ENCODE peak calls at places on chromosomes 13 and 19, in seven cellular contexts. U is mesendoderm; I is activated CD4-positive, alpha-beta T cell treated with anti-CD3 and anti-CD28 coated beads, Interleukin-2, amount 10 ng/mL, durations not matched to agents 7 days and 5 days; D is stimulated activated naive CD8-positive, alpha-beta T cell treated with anti-CD3 and anti-CD28 coated beads, Interleukin-15, Interleukin-2, amounts not matched to agents 100 U/mL and 50 U/mL, for 24 hours; Z is SK-MEL-5; Y is NCI-H82; G is effector memory CD8-positive, alpha-beta T cell. P is an unnamed sample.

GRCh38 chr19:43741075-43741840 is 13.5 kb downstream of the SMG9 start:
- DNase-seq in U (no peak), I (no peak), D (no peak), Z (no peak), Y (no peak), G (no peak), P (no peak)

GRCh38 chr19:44212865-44213346 is 574 bp downstream of the ZNF227 start:
- DNase-seq in U (peak; percentile 47), I (no peak), D (no peak), Z (peak; percentile 13), Y (peak; percentile 46), G (no peak), P (peak; percentile 37)

GRCh38 chr19:8503506-8503905 is 1.1 kb upstream of the PRAM1 start:
- DNase-seq in U (no peak), I (no peak), D (no peak), Z (no peak), Y (no peak), G (no peak), P (no peak)

GRCh38 chr19:35120492-35120891 is 4.9 kb downstream of the FXYD3 start:
- DNase-seq in U (no peak), I (no peak), D (no peak), Z (peak; percentile 28), Y (peak; percentile 91), G (no peak), P (peak; percentile 89)

GRCh38 chr13:79385694-79386093 is 20.4 kb downstream of the RBM26 start:
- DNase-seq in U (no peak), I (peak; percentile 14), D (peak; percentile 41), Z (no peak), Y (no peak), G (no peak), P (no peak)

GRCh38 chr13:56110751-56111150 is 1030.0 kb upstream of the PRR20A start:
- DNase-seq in U (peak; percentile 11), I (no peak), D (no peak), Z (no peak), Y (no peak), G (no peak), P (no peak)

GRCh38 chr13:26502826-26503225 is 54.7 kb upstream of the WASF3 start:
- DNase-seq in U (peak; percentile 78), I (peak; percentile 14), D (peak; percentile 29), Z (peak; percentile 66), Y (peak; percentile 47), G (no peak), P (peak; percentile 46)

GRCh38 chr13:32115069-32115468 is 83.5 kb downstream of the FRY start:
- DNase-seq in U (no peak), I (no peak), D (no peak), Z (no peak), Y (no peak), G (no peak), P (no peak)

GRCh38 chr13:91576590-91576989 is 178.2 kb downstream of the GPC5 start:
- DNase-seq in U (peak; percentile 72), I (no peak), D (no peak), Z (peak; percentile 70), Y (peak; percentile 60), G (no peak), P (no peak)

GRCh38 chr13:113546571-113547247 is 37.8 kb upstream of the TFDP1 start:
- DNase-seq in U (no peak), I (no peak), D (no peak), Z (no peak), Y (no peak), G (no peak), P (no peak)

GRCh38 chr13:98532254-98532653 is 44.7 kb downstream of the STK24 start:
- DNase-seq in U (no peak), I (no peak), D (no peak), Z (no peak), Y (no peak), G (no peak), P (no peak)

GRCh38 chr13:78326608-78327007 is 276.7 kb downstream of the POU4F1 start:
- DNase-seq in U (no peak), I (no peak), D (no peak), Z (no peak), Y (peak; percentile 18), G (no peak), P (no peak)

GRCh38 chr19:13118424-13119193 is 545 bp downstream of the NACC1 start:
- DNase-seq in U (peak; percentile 94), I (peak; percentile 53), D (peak; percentile 62), Z (peak; percentile 33), Y (peak; percentile 84), G (no peak), P (peak; percentile 90)

GRCh38 chr13:44573790-44574465 is 2.2 kb downstream of the TSC22D1 start:
- DNase-seq in U (peak; percentile 78), I (no peak), D (no peak), Z (peak; percentile 76), Y (peak; percentile 50), G (no peak), P (no peak)

GRCh38 chr13:66994097-66994496 is 236.0 kb downstream of the PCDH9 start:
- DNase-seq in U (peak; percentile 90), I (peak; percentile 31), D (peak; percentile 20), Z (peak; percentile 78), Y (peak; percentile 98), G (no peak), P (peak; percentile 52)

GRCh38 chr13:90230311-90230710 is 1117.2 kb upstream of the MIR17HG start:
- DNase-seq in U (no peak), I (no peak), D (no peak), Z (no peak), Y (no peak), G (no peak), P (no peak)

GRCh38 chr13:97629601-97630272 is 195.8 kb downstream of the RAP2A start:
- DNase-seq in U (no peak), I (no peak), D (no peak), Z (no peak), Y (no peak), G (no peak), P (no peak)

GRCh38 chr19:46373573-46374359 is 26.9 kb downstream of the PPP5C start:
- DNase-seq in U (peak; percentile 95), I (no peak), D (no peak), Z (no peak), Y (no peak), G (no peak), P (peak; percentile 64)

GRCh38 chr19:13826652-13827235 is 31.5 kb downstream of the ZSWIM4 start:
- DNase-seq in U (no peak), I (no peak), D (no peak), Z (no peak), Y (no peak), G (no peak), P (no peak)

GRCh38 chr19:35247526-35248309 is 1.1 kb upstream of the LSR start:
- DNase-seq in U (peak; percentile 98), I (peak; percentile 26), D (peak; percentile 71), Z (no peak), Y (peak; percentile 24), G (peak; percentile 33), P (peak; percentile 96)